ENCODE peak calls at places on chromosomes 5 and 9, in eight cellular contexts. L is A549, V is GM23338, F is HepG2, C is HCT116, N is Panc1, S is SK-N-SH, D is K562. O is an unnamed sample.

GRCh38 chr5:172502969-172503368 is 48.6 kb upstream of the SH3PXD2B start:
- DNase-seq in N (no peak), C (no peak), F (peak), V (peak), S (peak), D (no peak), L (peak), O (no peak)

GRCh38 chr5:91495699-91496098 is 112.6 kb upstream of the ARRDC3 start:
- DNase-seq in L (no peak), C (no peak), V (peak), F (no peak), D (no peak), S (no peak), N (no peak), O (no peak)

GRCh38 chr5:119524461-119524860 is 72.2 kb downstream of the HSD17B4 start:
- DNase-seq in N (no peak), V (no peak), F (peak), S (no peak), L (no peak), D (no peak), C (no peak), O (no peak)

GRCh38 chr5:39542511-39542910 is 117.7 kb upstream of the DAB2 start:
- DNase-seq in F (no peak), C (no peak), S (no peak), N (no peak), L (no peak), V (no peak), D (no peak), O (no peak)

GRCh38 chr5:1437452-1437851 is 7.8 kb downstream of the SLC6A3 start:
- DNase-seq in C (peak), D (peak), F (peak), L (peak), N (no peak), S (peak), V (peak), O (no peak)

GRCh38 chr5:40307076-40307475 is 372.6 kb upstream of the PTGER4 start:
- DNase-seq in L (no peak), V (no peak), C (no peak), F (no peak), N (no peak), D (no peak), S (no peak), O (no peak)

GRCh38 chr9:129391215-129391614 is 213.2 kb upstream of the IER5L start:
- DNase-seq in L (no peak), N (no peak), V (no peak), C (no peak), S (no peak), D (no peak), F (no peak), O (no peak)

GRCh38 chr5:76974768-76975167 is 21.9 kb downstream of the CRHBP start:
- DNase-seq in V (no peak), N (no peak), C (no peak), F (no peak), S (no peak), D (no peak), L (no peak), O (no peak)

GRCh38 chr5:139644001-139644456 is 4.1 kb upstream of the CXXC5 start:
- DNase-seq in S (no peak), N (no peak), F (no peak), V (no peak), D (no peak), L (no peak), C (no peak), O (no peak)

GRCh38 chr9:20031836-20032235 is 243.0 kb upstream of the SLC24A2 start:
- DNase-seq in V (no peak), F (no peak), C (no peak), S (no peak), L (no peak), D (no peak), N (no peak), O (no peak)

GRCh38 chr9:129702563-129702962 is 37.1 kb downstream of the PRRX2 start:
- DNase-seq in N (no peak), V (no peak), L (peak), S (no peak), F (no peak), D (no peak), C (no peak), O (no peak)

GRCh38 chr9:113250807-113251206 is 24.6 kb downstream of the CDC26 start:
- DNase-seq in F (no peak), S (no peak), L (no peak), N (no peak), V (no peak), C (no peak), D (no peak), O (no peak)

GRCh38 chr9:113244556-113244955 is 23.2 kb downstream of the SLC31A1 start:
- DNase-seq in D (no peak), S (no peak), C (no peak), L (no peak), F (no peak), V (no peak), N (no peak), O (no peak)

GRCh38 chr9:113245894-113246293 is 24.6 kb downstream of the SLC31A1 start:
- DNase-seq in V (no peak), D (no peak), F (no peak), L (no peak), N (no peak), S (no peak), C (no peak), O (no peak)

GRCh38 chr9:113247640-113248039 is 26.3 kb downstream of the SLC31A1 start:
- DNase-seq in F (no peak), V (no peak), C (no peak), S (no peak), D (no peak), L (no peak), N (no peak), O (no peak)

DNA sequence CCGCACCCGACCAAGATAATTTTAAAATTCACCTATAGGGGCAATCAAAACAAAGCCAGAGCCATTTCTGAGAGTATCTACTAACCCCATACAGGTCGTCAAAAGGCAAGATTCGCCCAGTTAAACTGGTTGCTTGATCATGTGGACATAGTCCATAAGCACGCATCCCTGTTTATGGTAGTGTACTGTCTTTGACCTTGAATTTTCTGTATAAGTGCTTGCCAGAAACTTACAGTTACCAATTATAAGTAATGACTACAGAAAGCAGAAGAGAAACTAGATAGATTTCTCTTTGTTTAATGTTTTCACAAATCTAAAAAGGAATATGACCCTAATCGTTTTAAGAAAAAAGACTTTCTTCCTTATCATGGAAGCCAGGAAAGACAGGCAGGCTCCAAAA is 25.6 kb downstream of the SLC31A1 start:
- DNase-seq in L (no peak), S (no peak), V (no peak), N (no peak), D (no peak), F (no peak), C (no peak), O (no peak)
- H3K27ac ChIP-seq in L (no peak), S (no peak), V (no peak), N (no peak), D (peak), F (no peak), C (no peak), O (no peak)

GRCh38 chr9:72478993-72479392 is 42.4 kb upstream of the TMC1 start:
- DNase-seq in D (no peak), S (no peak), C (no peak), V (no peak), F (no peak), N (no peak), L (no peak), O (no peak)
- TF ChIP-seq REST in D (no peak), S (no peak), C (no peak), V (no peak), F (no peak), N (no peak), L (no peak), O (no peak)

GRCh38 chr5:174396541-174396940 is 327.8 kb upstream of the MSX2 start:
- DNase-seq in N (no peak), L (no peak), S (no peak), D (no peak), C (no peak), V (no peak), F (no peak), O (no peak)

GRCh38 chr5:174398171-174398570 is 326.2 kb upstream of the MSX2 start:
- DNase-seq in D (no peak), L (no peak), V (no peak), F (no peak), C (no peak), S (no peak), N (no peak), O (no peak)

GRCh38 chr5:174399411-174399810 is 325.0 kb upstream of the MSX2 start:
- DNase-seq in V (no peak), N (no peak), S (no peak), C (no peak), L (no peak), D (no peak), F (no peak), O (no peak)

GRCh38 chr5:174401793-174402192 is 322.6 kb upstream of the MSX2 start:
- DNase-seq in C (no peak), L (no peak), F (no peak), S (no peak), V (no peak), D (no peak), N (no peak), O (no peak)

DNA sequence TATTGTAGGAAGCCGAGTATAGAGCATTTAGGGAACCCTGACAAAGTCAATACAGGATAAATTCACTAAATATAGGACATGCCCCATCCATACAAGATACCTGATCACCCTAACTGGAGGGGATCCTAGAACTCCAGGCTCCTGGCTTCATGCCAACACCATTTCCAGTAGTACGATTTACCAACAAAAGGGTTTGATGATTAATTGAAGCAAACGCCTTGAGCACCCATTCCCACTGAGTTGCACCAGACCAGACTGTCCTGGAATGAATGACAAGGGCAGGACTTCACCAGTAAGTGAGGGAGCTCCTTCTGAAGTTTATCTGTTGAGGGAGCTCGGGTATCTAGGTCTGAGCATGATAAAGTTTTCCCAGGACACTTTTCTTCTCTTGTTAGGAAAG is 327.2 kb upstream of the MSX2 start:
- DNase-seq in F (no peak), D (no peak), N (no peak), V (no peak), S (no peak), L (no peak), C (no peak), O (no peak)
- H3K27ac ChIP-seq in F (no peak), D (no peak), N (no peak), V (no peak), S (no peak), L (no peak), C (no peak), O (no peak)

GRCh38 chr9:99931155-99931840 is 24.8 kb downstream of the STX17 start:
- DNase-seq in N (no peak), F (no peak), L (no peak), D (no peak), C (no peak), V (no peak), S (no peak), O (no peak)
- TF ChIP-seq REST in N (no peak), F (no peak), L (no peak), D (no peak), C (no peak), V (no peak), S (no peak), O (no peak)